ENCODE peak calls at places on chromosomes 4 and X, in ten cellular contexts. V, X, Z, M, I, B, L, T, S and N are unnamed samples.

GRCh38 chrX:136814847-136815634 is 34.3 kb upstream of the ARHGEF6 start:
- DNase-seq in V (no peak), X (no peak), Z (no peak), M (no peak), I (no peak), B (no peak), L (no peak), T (no peak), S (no peak), N (no peak)

GRCh38 chr4:71608674-71609062 is 175.2 kb downstream of the GC start:
- DNase-seq in V (no peak), X (no peak), Z (no peak), M (no peak), I (no peak), B (no peak), L (no peak), T (no peak), S (no peak), N (no peak)

GRCh38 chrX:118448273-118448783 is 47.3 kb upstream of the DOCK11 start:
- DNase-seq in V (no peak), X (no peak), Z (no peak), M (no peak), I (no peak), B (no peak), L (no peak), T (peak), S (no peak), N (no peak)

GRCh38 chrX:44308869-44309268 is 34.6 kb downstream of the EFHC2 start:
- DNase-seq in V (no peak), X (no peak), Z (no peak), M (no peak), I (no peak), B (no peak), L (no peak), T (no peak), S (no peak), N (no peak)

GRCh38 chr4:86089053-86089452 is 270.8 kb downstream of the MAPK10 start:
- DNase-seq in V (no peak), X (no peak), Z (no peak), M (no peak), I (no peak), B (no peak), L (no peak), T (no peak), S (no peak), N (no peak)

GRCh38 chr4:99827857-99828256 is 11.2 kb downstream of the DAPP1 start:
- DNase-seq in V (no peak), X (no peak), Z (no peak), M (no peak), I (no peak), B (peak), L (peak), T (no peak), S (no peak), N (no peak)

GRCh38 chrX:11664211-11664888 is 1.4 kb downstream of the ARHGAP6 start:
- DNase-seq in V (no peak), X (no peak), Z (no peak), M (no peak), I (no peak), B (no peak), L (no peak), T (no peak), S (no peak), N (peak)

GRCh38 chr4:108080752-108081151 is 88.0 kb downstream of the LEF1 start:
- DNase-seq in V (no peak), X (no peak), Z (no peak), M (no peak), I (no peak), B (no peak), L (no peak), T (no peak), S (no peak), N (no peak)

GRCh38 chrX:18210470-18210869 is 10.2 kb downstream of the BEND2 start:
- DNase-seq in V (no peak), X (no peak), Z (no peak), M (no peak), I (no peak), B (no peak), L (peak), T (peak), S (no peak), N (peak)

GRCh38 chrX:68462653-68463052 is 29.4 kb upstream of the OPHN1 start:
- DNase-seq in V (no peak), X (peak), Z (no peak), M (no peak), I (no peak), B (no peak), L (peak), T (peak), S (peak), N (peak)

GRCh38 chr4:115110191-115111166 is 2.9 kb downstream of the NDST4 start:
- DNase-seq in V (no peak), X (no peak), Z (no peak), M (no peak), I (no peak), B (no peak), L (no peak), T (no peak), S (no peak), N (peak)

GRCh38 chrX:110168585-110168984 is 149.3 kb downstream of the AMMECR1 start:
- DNase-seq in V (no peak), X (no peak), Z (no peak), M (no peak), I (no peak), B (peak), L (peak), T (peak), S (no peak), N (peak)

GRCh38 chr4:48127231-48127881 is 6.7 kb downstream of the TXK start:
- DNase-seq in V (no peak), X (no peak), Z (no peak), M (no peak), I (no peak), B (no peak), L (no peak), T (peak), S (no peak), N (no peak)

GRCh38 chr4:32196950-32197688 is 1477.0 kb downstream of the PCDH7 start:
- DNase-seq in V (no peak), X (no peak), Z (no peak), M (no peak), I (no peak), B (no peak), L (no peak), T (peak), S (no peak), N (no peak)

GRCh38 chr4:169070071-169070894 is 60.2 kb upstream of the CBR4 start:
- DNase-seq in V (no peak), X (no peak), Z (no peak), M (peak), I (peak), B (peak), L (peak), T (peak), S (no peak), N (peak)

GRCh38 chrX:23514082-23514481 is 153.2 kb upstream of the PRDX4 start:
- DNase-seq in V (no peak), X (no peak), Z (no peak), M (no peak), I (no peak), B (no peak), L (no peak), T (no peak), S (no peak), N (no peak)

GRCh38 chrX:114626323-114626722 is 42.4 kb downstream of the HTR2C start:
- DNase-seq in V (no peak), X (no peak), Z (no peak), M (no peak), I (no peak), B (peak), L (peak), T (peak), S (no peak), N (peak)

GRCh38 chr4:46390353-46391058 is 578 bp upstream of the GABRA2 start:
- DNase-seq in V (no peak), X (peak), Z (no peak), M (no peak), I (no peak), B (no peak), L (no peak), T (no peak), S (no peak), N (no peak)

GRCh38 chr4:123083612-123084011 is 161.2 kb upstream of the NUDT6 start:
- DNase-seq in V (no peak), X (no peak), Z (no peak), M (no peak), I (no peak), B (no peak), L (no peak), T (no peak), S (no peak), N (no peak)

GRCh38 chr4:787561-787981 is 38.4 kb downstream of the CPLX1 start:
- DNase-seq in V (peak), X (no peak), Z (no peak), M (no peak), I (no peak), B (no peak), L (no peak), T (no peak), S (no peak), N (no peak)

DNA sequence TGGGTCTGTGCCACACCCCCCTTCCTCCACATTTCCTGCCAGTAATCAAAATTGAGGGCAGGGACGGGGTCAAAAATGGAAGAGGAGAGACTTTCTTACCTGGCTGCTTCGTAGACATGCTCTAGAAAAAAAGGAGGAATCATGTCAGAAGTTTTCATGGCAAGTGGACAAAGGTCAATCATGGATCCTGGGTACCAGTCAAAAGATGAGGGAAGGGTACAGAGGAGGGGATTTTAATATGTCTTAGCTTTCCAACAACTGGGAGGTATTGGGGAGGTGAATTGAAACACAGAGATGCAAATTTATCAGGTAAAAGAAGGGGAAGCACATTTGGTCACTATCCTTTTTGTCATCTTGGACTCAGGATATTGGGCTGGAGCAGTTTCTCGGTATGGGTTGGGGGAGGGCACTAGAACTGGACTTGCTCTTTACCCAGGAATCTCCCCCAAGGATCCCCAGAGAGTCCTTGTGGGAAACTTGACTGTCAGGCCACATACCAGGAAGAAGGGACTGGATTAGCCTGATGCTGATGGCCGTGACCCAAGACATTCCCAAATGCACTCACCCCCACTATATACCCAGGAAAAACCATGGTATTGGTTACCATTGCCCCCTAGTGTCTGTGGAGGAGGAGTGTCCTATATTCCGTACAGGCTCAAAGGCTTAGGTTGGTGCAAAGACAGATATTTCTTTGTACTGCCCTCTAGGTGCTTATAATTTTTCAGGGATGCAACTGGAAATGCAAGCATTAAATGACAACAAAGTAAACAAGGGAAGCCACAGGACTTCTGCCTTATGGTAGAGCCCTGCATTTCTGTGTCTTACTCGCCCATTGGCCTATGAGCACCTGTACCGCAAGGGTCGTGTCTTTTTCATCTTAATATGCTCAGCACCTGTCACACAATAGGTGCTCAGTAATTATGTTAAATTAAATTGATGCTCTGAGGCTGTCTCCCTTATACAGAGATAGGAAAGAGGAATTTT is 16.8 kb downstream of the VSIG4 start:
- DNase-seq in V (no peak), X (no peak), Z (no peak), M (no peak), I (no peak), B (peak), L (no peak), T (no peak), S (no peak), N (no peak)
- TF ChIP-seq CTCF in V (no peak), X (no peak), Z (no peak), M (no peak), I (no peak), B (peak), L (no peak), T (no peak), S (peak), N (no peak)

GRCh38 chrX:86148594-86148993 is 343 bp downstream of the DACH2 start:
- DNase-seq in V (peak), X (no peak), Z (no peak), M (no peak), I (no peak), B (no peak), L (no peak), T (no peak), S (no peak), N (no peak)
- H3K4me3 ChIP-seq in V (peak), X (no peak), Z (no peak), M (peak), I (peak), B (peak), L (peak), T (peak), S (no peak), N (peak)

GRCh38 chrX:16436348-16437188 is 213.4 kb upstream of the S100G start:
- DNase-seq in V (no peak), X (peak), Z (peak), M (peak), I (peak), B (peak), L (peak), T (peak), S (peak), N (peak)
- TF ChIP-seq CTCF in V (peak), X (peak), Z (peak), M (no peak), I (peak), B (peak), L (peak), T (peak), S (peak), N (peak)

GRCh38 chr4:178672512-178672911 is 1230.3 kb upstream of the AGA start:
- DNase-seq in V (no peak), X (no peak), Z (no peak), M (no peak), I (no peak), B (no peak), L (no peak), T (no peak), S (no peak), N (no peak)

GRCh38 chr4:178665916-178666315 is 1223.7 kb upstream of the AGA start:
- DNase-seq in V (no peak), X (no peak), Z (no peak), M (no peak), I (no peak), B (no peak), L (peak), T (no peak), S (no peak), N (no peak)

DNA sequence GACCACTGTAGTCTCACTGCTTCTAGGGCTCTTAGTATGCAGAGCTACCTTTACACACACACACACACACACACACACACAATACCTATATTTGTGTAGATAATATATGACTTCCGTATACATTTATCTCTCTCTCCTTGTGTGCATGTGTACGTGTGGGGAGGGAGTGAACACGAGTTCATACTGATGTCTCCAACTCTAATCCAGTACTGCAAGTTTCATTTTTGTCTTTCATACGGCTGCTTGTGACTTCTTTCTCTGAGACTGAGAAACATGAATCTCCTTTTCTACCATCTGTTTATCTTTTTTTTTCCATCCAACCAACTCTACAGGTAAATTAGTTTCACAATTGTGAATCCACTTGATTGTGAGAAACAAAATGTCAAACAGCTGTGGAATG is 1229.5 kb upstream of the AGA start:
- DNase-seq in V (no peak), X (no peak), Z (no peak), M (no peak), I (no peak), B (no peak), L (no peak), T (no peak), S (no peak), N (no peak)
- H3K4me3 ChIP-seq in V (no peak), X (no peak), Z (no peak), M (no peak), I (no peak), B (no peak), L (no peak), T (no peak), S (no peak), N (no peak)

DNA sequence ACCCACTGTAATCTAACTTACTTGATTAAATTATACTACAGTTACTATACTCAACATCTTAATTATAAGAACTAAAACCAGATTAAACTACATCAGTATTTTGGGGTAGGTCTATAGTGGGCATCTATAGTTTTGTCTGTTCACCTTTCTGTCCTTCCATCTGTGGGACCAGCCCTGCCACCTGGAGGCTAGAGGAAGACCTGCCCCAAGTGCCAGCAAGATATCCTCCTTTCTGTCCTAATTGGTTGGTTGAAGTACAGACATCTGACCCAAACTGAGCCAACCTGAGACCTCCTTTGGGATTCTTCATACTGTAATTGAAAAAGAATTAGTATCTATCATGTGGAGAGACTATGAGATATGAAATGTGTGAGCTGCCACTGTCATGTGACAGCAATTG is 172.2 kb upstream of the TLL1 start:
- DNase-seq in V (no peak), X (peak), Z (no peak), M (no peak), I (no peak), B (no peak), L (peak), T (no peak), S (peak), N (no peak)
- TF ChIP-seq CTCF in V (no peak), X (peak), Z (no peak), M (no peak), I (no peak), B (peak), L (peak), T (peak), S (peak), N (peak)

DNA sequence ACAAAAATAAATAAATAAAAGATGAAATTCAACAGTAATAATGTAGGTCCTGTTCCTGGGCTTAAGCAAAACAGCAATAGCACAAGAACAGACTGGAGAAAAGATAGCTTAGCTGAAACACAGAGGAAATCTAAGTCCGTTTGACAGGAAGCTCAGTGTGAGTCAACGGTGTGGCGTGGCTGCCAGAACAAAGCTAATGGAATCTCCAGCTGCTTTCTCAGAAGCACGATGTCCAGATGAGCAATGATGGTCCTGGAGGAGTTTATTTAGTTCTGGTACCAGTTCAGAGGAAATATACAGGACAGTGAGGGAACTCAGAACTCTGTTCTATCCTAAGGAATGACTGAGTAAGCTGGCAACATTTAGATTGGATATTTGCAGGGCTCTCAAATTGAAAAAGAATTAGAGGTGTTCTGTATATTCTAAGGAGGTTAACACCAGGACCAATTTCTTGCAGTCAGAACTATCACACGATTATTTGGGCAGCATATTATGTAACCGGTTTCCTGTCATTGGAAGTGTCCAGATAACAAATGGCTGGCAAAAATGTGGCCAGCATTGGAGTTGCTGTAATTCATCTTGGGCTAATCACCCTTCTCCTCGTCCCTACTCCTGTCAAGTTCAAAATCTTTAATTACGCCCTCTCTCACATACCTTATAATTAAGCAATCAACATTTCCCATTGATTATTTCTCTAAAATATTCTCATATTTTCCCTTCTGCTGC is 12.7 kb downstream of the GAB3 start:
- DNase-seq in V (no peak), X (no peak), Z (no peak), M (no peak), I (no peak), B (peak), L (peak), T (peak), S (no peak), N (peak)
- H3K4me3 ChIP-seq in V (no peak), X (no peak), Z (no peak), M (no peak), I (no peak), B (no peak), L (no peak), T (no peak), S (no peak), N (no peak)

DNA sequence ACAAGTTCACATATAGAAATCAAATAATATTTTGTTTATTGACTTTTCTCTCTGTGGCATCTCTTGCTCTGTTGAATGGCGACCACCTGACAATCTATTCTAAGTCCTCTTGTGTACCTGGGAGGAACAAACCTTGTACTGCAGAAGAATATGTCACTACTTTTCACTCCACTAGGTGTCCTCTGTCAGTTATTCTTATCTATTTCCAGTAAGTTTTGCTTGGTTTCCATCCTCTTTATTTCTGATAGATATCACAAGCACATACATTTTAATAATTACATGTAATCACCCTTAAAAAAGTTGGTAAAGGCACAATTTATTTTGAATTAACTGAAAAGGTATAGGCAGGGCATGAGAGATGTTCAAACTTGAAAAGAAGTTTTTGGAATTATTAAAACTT is 238.4 kb downstream of the SNCA start:
- DNase-seq in V (no peak), X (no peak), Z (no peak), M (no peak), I (no peak), B (peak), L (peak), T (peak), S (peak), N (peak)
- TF ChIP-seq CTCF in V (no peak), X (peak), Z (peak), M (no peak), I (no peak), B (peak), L (peak), T (no peak), S (peak), N (peak)

GRCh38 chrX:51494409-51494808 is 2.0 kb downstream of the NUDT11 start:
- DNase-seq in V (no peak), X (no peak), Z (no peak), M (no peak), I (no peak), B (no peak), L (no peak), T (peak), S (peak), N (peak)
- H3K4me3 ChIP-seq in V (no peak), X (no peak), Z (no peak), M (no peak), I (no peak), B (no peak), L (no peak), T (no peak), S (peak), N (peak)

DNA sequence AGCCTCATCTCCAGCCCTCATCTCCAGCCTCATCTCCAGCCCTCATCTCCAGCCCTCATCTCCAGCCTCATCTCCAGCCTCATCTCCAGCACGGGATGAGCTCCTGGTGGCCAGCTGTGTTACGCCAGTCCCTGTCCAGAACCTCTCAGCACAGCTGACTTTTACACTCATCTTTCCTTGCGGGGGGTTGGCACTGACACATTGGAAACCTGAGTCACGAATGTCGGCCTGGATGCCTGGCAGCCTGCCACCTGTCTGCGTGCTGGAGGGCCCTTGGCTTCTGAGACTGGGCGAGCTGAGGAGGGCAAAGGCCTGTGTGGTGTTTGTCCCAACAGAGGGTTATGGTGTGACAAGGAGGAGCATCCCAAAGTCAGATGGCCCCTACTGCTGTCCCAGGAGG is 66.1 kb upstream of the HGFAC start:
- DNase-seq in V (no peak), X (no peak), Z (no peak), M (no peak), I (no peak), B (peak), L (peak), T (peak), S (no peak), N (peak)
- TF ChIP-seq CTCF in V (no peak), X (no peak), Z (no peak), M (no peak), I (no peak), B (no peak), L (no peak), T (no peak), S (no peak), N (no peak)